ENCODE peak calls at places on chromosome 2, in seven cellular contexts. J is mucosa of descending colon; V is brain microvascular endothelial cell; H is HT1080; A is GM12864; Q is activated CD4-positive, alpha-beta T cell treated with anti-CD3 and anti-CD28 coated beads for 1 hour; R is DMS53. X is an unnamed sample.

GRCh38 chr2:234494361-234495075 is 2.4 kb downstream of the ARL4C start:
- DNase-seq in H (peak), V (peak), R (peak), J (no peak), A (no peak), Q (no peak), X (peak)

GRCh38 chr2:237732790-237733349 is 65.7 kb upstream of the RBM44 start:
- DNase-seq in Q (no peak), H (no peak), V (no peak), R (peak), J (no peak), A (no peak), X (peak)

GRCh38 chr2:4898706-4899105 is 793.5 kb upstream of the SOX11 start:
- DNase-seq in A (no peak), R (peak), V (peak), J (no peak), H (peak), Q (no peak), X (no peak)

GRCh38 chr2:52704251-52704650 is 1063.4 kb upstream of the CHAC2 start:
- DNase-seq in R (no peak), V (no peak), H (no peak), A (no peak), J (no peak), Q (no peak), X (no peak)

GRCh38 chr2:102317715-102318114 is 6.4 kb downstream of the IL1RL1 start:
- DNase-seq in Q (no peak), A (no peak), H (no peak), V (no peak), J (no peak), R (peak), X (no peak)

GRCh38 chr2:108266218-108266617 is 22.5 kb upstream of the SULT1C2 start:
- DNase-seq in Q (no peak), J (no peak), A (no peak), R (peak), V (no peak), H (no peak), X (no peak)

GRCh38 chr2:158602027-158602426 is 145.3 kb downstream of the PKP4 start:
- DNase-seq in V (no peak), H (no peak), J (no peak), Q (no peak), A (no peak), R (no peak), X (peak)

GRCh38 chr2:24122-24521 is 22.2 kb downstream of the FAM110C start:
- DNase-seq in H (no peak), V (no peak), J (no peak), R (peak), A (no peak), Q (no peak), X (no peak)

GRCh38 chr2:63500398-63500797 is 87.9 kb downstream of the WDPCP start:
- DNase-seq in A (no peak), J (no peak), V (no peak), H (no peak), R (no peak), Q (no peak), X (no peak)

GRCh38 chr2:40400336-40400953 is 51.4 kb downstream of the SLC8A1 start:
- DNase-seq in R (no peak), Q (no peak), J (no peak), H (peak), V (no peak), A (no peak), X (peak)

GRCh38 chr2:217988840-217989204 is 14.0 kb downstream of the TNS1 start:
- DNase-seq in A (no peak), J (no peak), R (peak), Q (no peak), H (no peak), V (no peak), X (no peak)

GRCh38 chr2:101766337-101766736 is 68.8 kb downstream of the MAP4K4 start:
- DNase-seq in H (no peak), R (no peak), V (no peak), A (no peak), J (no peak), Q (no peak), X (no peak)

GRCh38 chr2:195563857-195564512 is 93.0 kb upstream of the SLC39A10 start:
- DNase-seq in V (no peak), R (no peak), A (no peak), H (no peak), J (no peak), Q (no peak), X (no peak)

GRCh38 chr2:108621689-108622681 is 87.7 kb downstream of the LIMS1 start:
- DNase-seq in A (no peak), H (no peak), R (peak), J (no peak), V (no peak), Q (no peak), X (peak)

GRCh38 chr2:34570266-34570872 is 971.3 kb upstream of the FAM98A start:
- DNase-seq in V (no peak), A (no peak), R (peak), Q (no peak), J (no peak), H (peak), X (no peak)

GRCh38 chr2:55010149-55010591 is 40.1 kb downstream of the RTN4 start:
- DNase-seq in H (no peak), Q (peak), J (peak), V (peak), R (no peak), A (no peak), X (peak)